ENCODE peak calls at places on chromosomes 11 and 22, in six cellular contexts. W is fibroblast of pulmonary artery, V is spleen, N is fibroblast of mammary gland, T is fibroblast of lung, G is choroid plexus epithelial cell. Y is an unnamed sample.

GRCh38 chr22:39883057-39883456 is 10.5 kb downstream of the ENTHD1 start:
- DNase-seq in W (no peak), V (no peak), N (no peak), T (no peak), G (no peak), Y (no peak)

GRCh38 chr11:15988693-15989231 is 367.6 kb downstream of the SOX6 start:
- DNase-seq in W (no peak), V (no peak), N (no peak), T (no peak), G (peak), Y (no peak)

GRCh38 chr11:63445720-63446119 is 45.2 kb downstream of the PLAAT5 start:
- DNase-seq in W (peak), V (no peak), N (peak), T (peak), G (peak), Y (no peak)

GRCh38 chr11:117314840-117315239 is 1.2 kb downstream of the BACE1 start:
- DNase-seq in W (no peak), V (peak), N (no peak), T (no peak), G (no peak), Y (no peak)

GRCh38 chr11:34086554-34087278 is 18.7 kb upstream of the NAT10 start:
- DNase-seq in W (no peak), V (no peak), N (peak), T (no peak), G (peak), Y (peak)

GRCh38 chr11:37006563-37006962 is 408.5 kb upstream of the RAG2 start:
- DNase-seq in W (no peak), V (no peak), N (no peak), T (no peak), G (no peak), Y (no peak)

GRCh38 chr22:24067587-24068376 is 56.7 kb downstream of the CABIN1 start:
- DNase-seq in W (no peak), V (no peak), N (no peak), T (no peak), G (no peak), Y (no peak)

GRCh38 chr11:116853461-116854073 is 16.1 kb upstream of the APOA1 start:
- DNase-seq in W (peak), V (no peak), N (peak), T (peak), G (peak), Y (peak)

GRCh38 chr11:57340228-57340627 is 2.1 kb downstream of the P2RX3 start:
- DNase-seq in W (no peak), V (peak), N (peak), T (no peak), G (peak), Y (no peak)

GRCh38 chr11:134901536-134901935 is 489.5 kb upstream of the B3GAT1 start:
- DNase-seq in W (no peak), V (no peak), N (no peak), T (no peak), G (no peak), Y (no peak)

GRCh38 chr11:127106142-127106541 is 105.6 kb upstream of the KIRREL3 start:
- DNase-seq in W (no peak), V (no peak), N (no peak), T (no peak), G (no peak), Y (no peak)

GRCh38 chr11:73395297-73396208 is 19.4 kb downstream of the RELT start:
- DNase-seq in W (no peak), V (peak), N (no peak), T (no peak), G (no peak), Y (no peak)

GRCh38 chr22:37165066-37165465 is 15.3 kb upstream of the IL2RB start:
- DNase-seq in W (no peak), V (peak), N (no peak), T (no peak), G (no peak), Y (no peak)

GRCh38 chr11:123247498-123247799 is 52.4 kb upstream of the CLMP start:
- DNase-seq in W (no peak), V (no peak), N (no peak), T (no peak), G (no peak), Y (no peak)

GRCh38 chr22:21857501-21857914 is 9.9 kb downstream of the MAPK1 start:
- DNase-seq in W (no peak), V (no peak), N (no peak), T (no peak), G (peak), Y (peak)

GRCh38 chr11:30855383-30856006 is 269.3 kb upstream of the MPPED2 start:
- DNase-seq in W (peak), V (no peak), N (peak), T (peak), G (peak), Y (no peak)

GRCh38 chr11:35675901-35676610 is 13.5 kb downstream of the TRIM44 start:
- DNase-seq in W (peak), V (no peak), N (peak), T (peak), G (peak), Y (peak)

GRCh38 chr11:117928818-117929567 is at the start of gene TMPRSS13:
- DNase-seq in W (no peak), V (no peak), N (no peak), T (no peak), G (no peak), Y (no peak)

GRCh38 chr11:40129276-40129675 is 1330.2 kb downstream of the LRRC4C start:
- DNase-seq in W (peak), V (no peak), N (no peak), T (no peak), G (peak), Y (peak)

GRCh38 chr11:2771758-2772466 is 72.1 kb upstream of the KCNQ1OT1 start:
- DNase-seq in W (no peak), V (peak), N (no peak), T (no peak), G (no peak), Y (no peak)

GRCh38 chr11:126647735-126648134 is 292.2 kb downstream of the ST3GAL4 start:
- DNase-seq in W (peak), V (no peak), N (peak), T (peak), G (peak), Y (no peak)

GRCh38 chr11:10356161-10356560 is 51.3 kb downstream of the ADM start:
- DNase-seq in W (no peak), V (no peak), N (no peak), T (no peak), G (no peak), Y (no peak)

GRCh38 chr11:76793391-76793811 is 10.2 kb downstream of the TSKU start:
- DNase-seq in W (no peak), V (peak), N (no peak), T (no peak), G (no peak), Y (no peak)

GRCh38 chr22:45579306-45579705 is 76.6 kb downstream of the FBLN1 start:
- DNase-seq in W (no peak), V (peak), N (no peak), T (no peak), G (no peak), Y (no peak)

GRCh38 chr22:19579880-19580279 is 55.7 kb upstream of the CLDN5 start:
- DNase-seq in W (no peak), V (no peak), N (no peak), T (no peak), G (no peak), Y (peak)

GRCh38 chr11:29018631-29019030 is 910.4 kb downstream of the METTL15 start:
- DNase-seq in W (peak), V (no peak), N (peak), T (peak), G (peak), Y (no peak)

GRCh38 chr11:61702701-61703312 is 22.6 kb downstream of the DAGLA start:
- DNase-seq in W (no peak), V (no peak), N (no peak), T (no peak), G (no peak), Y (no peak)

GRCh38 chr22:28560005-28560742 is 119.5 kb downstream of the TTC28 start:
- DNase-seq in W (peak), V (no peak), N (peak), T (peak), G (peak), Y (no peak)

GRCh38 chr22:37260939-37261338 is 16.9 kb upstream of the RAC2 start:
- DNase-seq in W (peak), V (peak), N (peak), T (peak), G (peak), Y (peak)

GRCh38 chr22:29219881-29220670 is 14.4 kb downstream of the EMID1 start:
- DNase-seq in W (no peak), V (peak), N (no peak), T (no peak), G (no peak), Y (no peak)

GRCh38 chr11:70437111-70437784 is 38.9 kb downstream of the CTTN start:
- DNase-seq in W (no peak), V (no peak), N (no peak), T (no peak), G (no peak), Y (peak)

GRCh38 chr11:130480166-130480565 is 31.7 kb downstream of the ADAMTS15 start:
- DNase-seq in W (peak), V (no peak), N (no peak), T (no peak), G (peak), Y (no peak)

GRCh38 chr11:130478881-130479280 is 30.4 kb downstream of the ADAMTS15 start:
- DNase-seq in W (peak), V (no peak), N (peak), T (no peak), G (peak), Y (no peak)

GRCh38 chr11:130477646-130478203 is 29.3 kb downstream of the ADAMTS15 start:
- DNase-seq in W (peak), V (no peak), N (peak), T (peak), G (peak), Y (no peak)

GRCh38 chr11:130478204-130478701 is 29.8 kb downstream of the ADAMTS15 start:
- DNase-seq in W (peak), V (no peak), N (peak), T (peak), G (peak), Y (no peak)

DNA sequence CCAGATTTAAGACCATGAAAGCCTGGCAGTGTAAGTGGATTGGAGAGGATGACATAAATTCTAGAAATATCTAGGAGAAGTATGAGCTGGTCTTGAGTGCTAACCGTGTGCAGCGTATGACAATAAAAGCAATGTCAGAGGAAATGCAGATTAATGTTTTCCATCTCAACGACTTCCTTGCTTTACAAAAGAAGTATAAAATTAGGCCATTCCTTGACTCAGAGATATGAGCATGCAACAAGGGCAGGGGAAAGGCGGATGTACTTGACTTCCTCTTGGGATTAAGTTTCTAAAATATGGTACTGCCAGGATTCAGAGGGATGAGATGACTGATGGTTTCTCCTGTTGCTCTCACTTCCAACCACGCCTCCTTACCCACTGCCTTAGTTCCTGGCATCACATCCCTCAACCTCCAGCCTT is 32.3 kb downstream of the ADAMTS15 start:
- DNase-seq in W (peak), V (no peak), N (peak), T (no peak), G (no peak), Y (no peak)
- H3K4me3 ChIP-seq in W (no peak), V (no peak), N (no peak), T (no peak), G (no peak), Y (no peak)

GRCh38 chr22:49281467-49282340 is 546.0 kb downstream of the BRD1 start:
- DNase-seq in W (no peak), V (peak), N (no peak), T (no peak), G (no peak), Y (no peak)

GRCh38 chr22:49276567-49276966 is 551.1 kb downstream of the BRD1 start:
- DNase-seq in W (no peak), V (peak), N (no peak), T (no peak), G (no peak), Y (no peak)

GRCh38 chr22:49274754-49275380 is 552.8 kb downstream of the BRD1 start:
- DNase-seq in W (no peak), V (peak), N (no peak), T (no peak), G (no peak), Y (no peak)

GRCh38 chr22:49282596-49282995 is 545.1 kb downstream of the BRD1 start:
- DNase-seq in W (no peak), V (no peak), N (no peak), T (no peak), G (no peak), Y (no peak)

GRCh38 chr22:49278357-49278756 is 549.3 kb downstream of the BRD1 start:
- DNase-seq in W (no peak), V (no peak), N (no peak), T (no peak), G (no peak), Y (no peak)
- TF ChIP-seq CTCF in W (no peak), V (no peak), N (no peak), T (no peak), G (no peak), Y (no peak)

GRCh38 chr11:66739983-66740382 is 11.0 kb upstream of the SPTBN2 start:
- DNase-seq in W (peak), V (no peak), N (peak), T (no peak), G (no peak), Y (no peak)
- H3K4me3 ChIP-seq in W (no peak), V (no peak), N (no peak), T (no peak), G (no peak), Y (no peak)

DNA sequence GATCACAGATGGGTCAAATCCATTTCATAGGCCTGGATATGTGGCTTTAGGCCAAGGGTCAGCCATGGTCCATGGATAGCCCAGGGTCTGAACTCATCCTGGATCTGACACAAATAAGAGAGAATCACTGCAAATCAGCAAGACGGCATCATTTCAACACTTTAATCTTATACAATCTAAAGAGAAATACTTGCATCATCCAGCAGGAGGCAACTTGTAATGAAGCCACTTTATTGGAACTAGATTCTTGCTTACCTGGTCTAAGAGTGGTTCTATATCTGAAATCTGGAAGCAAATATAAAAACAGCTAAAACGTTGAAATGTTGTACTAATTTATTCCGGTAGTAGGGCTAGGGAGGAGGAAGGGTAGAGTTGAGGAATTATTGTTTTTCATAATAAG is 870.1 kb downstream of the JRKL start:
- DNase-seq in W (no peak), V (no peak), N (no peak), T (no peak), G (peak), Y (no peak)
- TF ChIP-seq CTCF in W (peak), V (no peak), N (no peak), T (no peak), G (no peak), Y (no peak)

GRCh38 chr22:25282671-25283561 is 63.5 kb downstream of the CRYBB2 start:
- DNase-seq in W (no peak), V (no peak), N (no peak), T (no peak), G (no peak), Y (no peak)
- H3K4me3 ChIP-seq in W (no peak), V (peak), N (no peak), T (no peak), G (no peak), Y (no peak)

DNA sequence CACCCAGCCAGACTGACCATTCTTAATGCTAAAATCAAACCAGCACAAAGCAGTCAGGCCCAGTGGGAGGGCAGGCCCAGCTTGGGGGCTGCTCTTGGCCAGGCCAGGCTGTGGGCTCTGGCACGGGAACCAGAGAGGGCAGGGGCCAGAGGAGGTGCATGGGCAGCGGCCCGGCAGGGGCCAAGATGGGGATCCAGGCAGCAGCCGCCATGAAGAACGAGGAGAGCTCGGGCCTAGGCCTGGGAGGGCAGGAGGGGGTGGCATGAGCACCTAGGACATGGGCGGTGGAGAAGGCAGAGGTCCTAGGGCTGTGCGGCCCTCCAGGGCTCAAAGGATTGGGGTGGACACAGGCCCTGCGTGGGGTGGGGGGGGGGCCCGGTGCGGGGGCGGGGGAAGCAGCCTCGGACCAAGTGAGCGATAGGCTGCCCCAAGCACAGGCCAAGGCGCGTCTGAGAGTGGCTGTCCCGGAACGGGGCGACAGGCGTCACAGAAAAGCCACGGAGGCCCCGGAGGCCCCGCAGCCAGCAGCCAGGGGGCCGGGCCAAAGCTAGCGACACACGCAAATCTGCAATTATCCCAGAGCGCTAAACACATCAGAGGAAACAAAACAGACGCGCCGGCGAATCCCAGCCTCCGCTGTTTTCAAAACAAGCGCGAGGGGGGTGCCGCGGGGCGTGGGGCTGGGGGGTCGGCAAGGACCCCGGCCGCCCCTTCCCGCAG is 8.3 kb downstream of the PLXNB2 start:
- DNase-seq in W (no peak), V (no peak), N (no peak), T (peak), G (no peak), Y (no peak)
- TF ChIP-seq CTCF in W (no peak), V (no peak), N (no peak), T (no peak), G (no peak), Y (no peak)